ENCODE peak calls at places on chromosomes 7 and 10, in seven cellular contexts. A, V, C, M, W, Q and J are unnamed samples.

GRCh38 chr10:73786512-73786885 is 1.1 kb downstream of the ZSWIM8 start:
- DNase-seq in V (no peak), A (no peak), Q (no peak), C (no peak), M (no peak), W (no peak), J (no peak)

GRCh38 chr10:51010977-51011376 is 63.3 kb upstream of the PRKG1 start:
- DNase-seq in C (no peak), W (peak; percentile 80), M (peak; percentile 62), A (no peak), V (no peak), Q (no peak), J (peak; percentile 76)

GRCh38 chr10:70753841-70754621 is 31.1 kb downstream of the TBATA start:
- DNase-seq in Q (no peak), A (no peak), W (peak; percentile 54), C (no peak), M (no peak), V (no peak), J (peak; percentile 27)

GRCh38 chr7:2259480-2259879 is 17.5 kb downstream of the NUDT1 start:
- DNase-seq in V (no peak), M (no peak), W (no peak), A (no peak), Q (no peak), C (no peak), J (no peak)

GRCh38 chr7:2523461-2523905 is 3.9 kb downstream of the LFNG start:
- DNase-seq in C (no peak), Q (no peak), M (no peak), A (peak; percentile 74), V (peak; percentile 81), W (no peak), J (no peak)

GRCh38 chr10:104057717-104058116 is 28.0 kb downstream of the COL17A1 start:
- DNase-seq in W (no peak), A (no peak), V (no peak), C (no peak), M (no peak), Q (no peak), J (no peak)

GRCh38 chr10:37263304-37263703 is 137.9 kb downstream of the ANKRD30A start:
- DNase-seq in Q (no peak), V (no peak), W (no peak), A (no peak), C (no peak), M (peak; percentile 5), J (no peak)

GRCh38 chr10:944034-944831 is 12.7 kb upstream of the LARP4B start:
- DNase-seq in W (peak; percentile 44), C (no peak), A (no peak), M (no peak), Q (peak; percentile 54), V (peak; percentile 59), J (peak; percentile 38)

GRCh38 chr7:149224352-149224751 is 15.1 kb upstream of the ZNF212 start:
- DNase-seq in C (no peak), V (no peak), M (no peak), W (no peak), Q (no peak), A (no peak), J (no peak)

GRCh38 chr10:104694074-104694473 is 53.0 kb downstream of the SORCS3 start:
- DNase-seq in Q (no peak), A (no peak), V (no peak), W (no peak), C (no peak), M (no peak), J (no peak)

GRCh38 chr10:112896722-112897121 is 53.3 kb upstream of the TCF7L2 start:
- DNase-seq in V (no peak), Q (no peak), M (no peak), C (no peak), W (no peak), A (no peak), J (no peak)

GRCh38 chr10:112899396-112900065 is 50.5 kb upstream of the TCF7L2 start:
- DNase-seq in C (no peak), Q (no peak), M (no peak), V (no peak), A (no peak), W (no peak), J (no peak)

GRCh38 chr10:112896273-112896672 is 53.8 kb upstream of the TCF7L2 start:
- DNase-seq in M (no peak), C (no peak), A (no peak), Q (no peak), W (no peak), V (no peak), J (no peak)

GRCh38 chr10:112895292-112895691 is 54.8 kb upstream of the TCF7L2 start:
- DNase-seq in V (no peak), W (no peak), Q (no peak), M (no peak), C (no peak), A (no peak), J (no peak)

GRCh38 chr10:112898540-112899395 is 51.3 kb upstream of the TCF7L2 start:
- DNase-seq in A (no peak), C (no peak), M (no peak), V (no peak), W (peak; percentile 49), Q (peak; percentile 6), J (peak; percentile 59)
- TF ChIP-seq CTCF in A (no peak), C (no peak), M (no peak), V (no peak), W (no peak), Q (no peak), J (no peak)

DNA sequence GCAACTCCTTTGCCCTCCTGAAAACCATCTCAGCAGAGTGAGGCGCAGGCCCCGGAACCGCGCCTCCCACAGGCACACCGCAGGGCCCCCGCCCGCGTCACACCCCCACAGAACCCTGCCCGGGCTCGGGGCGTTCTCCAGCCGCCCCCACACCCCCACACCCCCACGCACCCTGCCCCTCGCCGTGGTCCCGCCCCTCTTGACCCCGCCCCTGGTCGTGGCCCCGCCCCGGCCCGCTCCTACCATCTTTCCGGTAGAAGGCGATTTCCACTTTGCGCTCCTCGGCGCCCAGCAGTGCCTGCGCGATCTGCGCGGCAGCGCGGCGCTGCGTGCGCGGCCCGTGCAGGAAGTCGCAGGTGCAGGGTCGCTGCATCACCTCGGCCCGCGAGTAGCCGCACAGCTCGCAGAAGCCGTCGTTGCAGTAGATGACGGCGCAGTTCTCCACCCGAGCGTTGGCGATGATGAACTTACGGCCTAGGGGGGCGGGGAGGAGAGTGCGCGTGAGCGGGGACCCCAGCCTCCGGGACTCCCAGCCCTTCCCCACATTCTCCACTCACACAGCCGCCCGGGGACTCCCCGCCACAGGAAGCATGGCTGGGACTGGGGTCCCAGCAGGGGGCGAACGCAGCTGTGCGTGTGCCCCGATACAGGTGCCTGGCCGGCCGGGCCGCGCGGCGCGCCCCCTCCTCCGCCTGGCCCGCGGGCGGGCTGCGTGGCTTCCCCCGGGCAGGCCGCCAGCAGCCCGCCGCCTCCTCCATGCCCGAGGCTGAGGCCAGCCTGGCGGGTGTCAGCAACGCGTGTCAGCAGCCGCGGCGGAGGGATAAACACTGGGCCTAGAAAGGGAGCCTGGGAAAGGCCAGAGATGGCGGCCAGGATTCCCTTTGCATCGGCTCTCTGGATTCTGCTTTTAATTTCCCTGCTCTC is 3.4 kb downstream of the KCNH2 start:
- DNase-seq in W (no peak), C (no peak), V (no peak), Q (peak; percentile 60), M (peak; percentile 48), A (no peak), J (no peak)
- H3K4me3 ChIP-seq in W (peak overlapping the region; percentile 33), C (peak overlapping the region; percentile 45), V (peak overlapping the region; percentile 39), Q (peak overlapping the region; percentile 37), M (peak overlapping the region; percentile 55), A (peak overlapping the region; percentile 37), J (peak overlapping the region; percentile 12)

GRCh38 chr10:116689096-116689495 is 53.3 kb downstream of the HSPA12A start:
- DNase-seq in M (no peak), W (no peak), Q (no peak), C (no peak), A (no peak), V (no peak), J (no peak)

GRCh38 chr10:116689744-116690143 is 52.6 kb downstream of the HSPA12A start:
- DNase-seq in A (no peak), C (no peak), Q (no peak), M (no peak), V (no peak), W (no peak), J (no peak)

GRCh38 chr10:116691544-116692126 is 50.7 kb downstream of the HSPA12A start:
- DNase-seq in A (no peak), Q (peak; percentile 29), W (no peak), M (no peak), C (no peak), V (no peak), J (no peak)

GRCh38 chr10:116691079-116691398 is 51.3 kb downstream of the HSPA12A start:
- DNase-seq in M (no peak), A (no peak), C (no peak), Q (peak; percentile 24), W (no peak), V (no peak), J (no peak)

GRCh38 chr10:116690356-116691078 is 51.8 kb downstream of the HSPA12A start:
- DNase-seq in C (no peak), Q (peak; percentile 58), W (peak; percentile 20), A (no peak), M (no peak), V (no peak), J (peak; percentile 45)
- TF ChIP-seq CTCF in C (peak; percentile 47), Q (peak; percentile 54), W (peak; percentile 12), A (no peak), M (no peak), V (no peak), J (peak; percentile 39)

GRCh38 chr10:93435061-93435491 is 47.1 kb downstream of the MYOF start:
- DNase-seq in M (no peak), Q (no peak), W (peak; percentile 48), V (no peak), C (no peak), A (no peak), J (no peak)
- H3K4me3 ChIP-seq in M (no peak overlapping the region), Q (no peak overlapping the region), W (no peak overlapping the region), V (no peak overlapping the region), C (no peak overlapping the region), A (no peak overlapping the region), J (no peak overlapping the region)

GRCh38 chr10:113126506-113127192 is 176.6 kb downstream of the TCF7L2 start:
- DNase-seq in A (peak; percentile 56), C (peak; percentile 27), Q (peak; percentile 55), V (peak; percentile 63), M (peak; percentile 87), W (peak; percentile 71), J (peak; percentile 78)
- TF ChIP-seq CTCF in A (peak; percentile 67), C (peak; percentile 41), Q (peak; percentile 56), V (peak; percentile 60), M (peak; percentile 57), W (peak; percentile 44), J (peak; percentile 6)

GRCh38 chr10:26216949-26217395 is 398 bp downstream of the GAD2 start:
- DNase-seq in V (no peak), A (no peak), C (no peak), M (no peak), Q (no peak), W (no peak), J (no peak)

GRCh38 chr10:26215923-26216576 is 524 bp upstream of the GAD2 start:
- DNase-seq in C (no peak), A (no peak), M (peak; percentile 72), W (no peak), V (no peak), Q (peak; percentile 9), J (peak; percentile 0)

GRCh38 chr10:26217396-26218105 is 977 bp downstream of the GAD2 start:
- DNase-seq in M (peak; percentile 19), W (no peak), A (no peak), Q (no peak), C (no peak), V (no peak), J (no peak)

GRCh38 chr10:26215534-26215922 is 1.0 kb upstream of the GAD2 start:
- DNase-seq in A (no peak), M (no peak), W (no peak), Q (no peak), V (no peak), C (no peak), J (no peak)

GRCh38 chr10:26216577-26216948 is at the start of gene GAD2:
- DNase-seq in C (no peak), Q (no peak), V (no peak), M (peak; percentile 19), W (no peak), A (no peak), J (no peak)
- H3K4me3 ChIP-seq in C (no peak within 1 kb of the TSS), Q (no peak within 1 kb of the TSS), V (no peak within 1 kb of the TSS), M (peak within 1 kb of the TSS; percentile 34), W (no peak within 1 kb of the TSS), A (no peak within 1 kb of the TSS), J (no peak within 1 kb of the TSS)